ENCODE peak calls at places on chromosome X, in ten cellular contexts. D, U, L, K, E, O, S, N, T and Q are unnamed samples.

GRCh38 chrX:2898861-2899512 is 30.2 kb downstream of the ARSD start:
- DNase-seq in D (no peak), U (no peak), L (peak; percentile 27), K (peak; percentile 68), E (peak; percentile 36), O (no peak), S (peak; percentile 68), N (no peak), T (no peak), Q (no peak)

GRCh38 chrX:115665122-115665521 is 104.1 kb downstream of the PLS3 start:
- DNase-seq in D (no peak), U (no peak), L (no peak), K (no peak), E (no peak), O (no peak), S (no peak), N (no peak), T (no peak), Q (no peak)

GRCh38 chrX:32582729-32583128 is 628.6 kb downstream of the DMD start:
- DNase-seq in D (no peak), U (no peak), L (no peak), K (no peak), E (no peak), O (no peak), S (no peak), N (no peak), T (no peak), Q (no peak)

GRCh38 chrX:18871970-18872369 is 111.9 kb downstream of the PHKA2 start:
- DNase-seq in D (no peak), U (no peak), L (no peak), K (no peak), E (no peak), O (no peak), S (no peak), N (no peak), T (no peak), Q (no peak)

GRCh38 chrX:24014388-24015018 is 12.5 kb downstream of the KLHL15 start:
- DNase-seq in D (no peak), U (no peak), L (no peak), K (no peak), E (no peak), O (no peak), S (no peak), N (no peak), T (peak; percentile 52), Q (no peak)

GRCh38 chrX:38860106-38861013 is 59.1 kb downstream of the MID1IP1 start:
- DNase-seq in D (no peak), U (no peak), L (no peak), K (no peak), E (no peak), O (no peak), S (no peak), N (no peak), T (no peak), Q (no peak)

GRCh38 chrX:63250253-63250868 is 100.8 kb downstream of the SPIN4 start:
- DNase-seq in D (peak; percentile 3), U (no peak), L (peak; percentile 18), K (peak; percentile 75), E (peak; percentile 42), O (no peak), S (peak; percentile 26), N (no peak), T (peak; percentile 86), Q (no peak)

GRCh38 chrX:37349131-37350033 is at the start of gene PRRG1:
- DNase-seq in D (no peak), U (peak; percentile 93), L (peak; percentile 38), K (peak; percentile 82), E (peak; percentile 87), O (peak; percentile 81), S (peak; percentile 72), N (no peak), T (no peak), Q (peak; percentile 76)

GRCh38 chrX:44062842-44063241 is 89.7 kb upstream of the NDP start:
- DNase-seq in D (no peak), U (no peak), L (no peak), K (peak; percentile 4), E (no peak), O (no peak), S (no peak), N (no peak), T (no peak), Q (no peak)

GRCh38 chrX:119728487-119728886 is 29.9 kb upstream of the SOWAHD start:
- DNase-seq in D (no peak), U (no peak), L (no peak), K (peak; percentile 15), E (no peak), O (no peak), S (no peak), N (no peak), T (no peak), Q (no peak)
- TF ChIP-seq CTCF in D (no peak), U (no peak), L (no peak), K (no peak), E (no peak), O (no peak), S (no peak), N (no peak), T (no peak), Q (peak; percentile 34)

DNA sequence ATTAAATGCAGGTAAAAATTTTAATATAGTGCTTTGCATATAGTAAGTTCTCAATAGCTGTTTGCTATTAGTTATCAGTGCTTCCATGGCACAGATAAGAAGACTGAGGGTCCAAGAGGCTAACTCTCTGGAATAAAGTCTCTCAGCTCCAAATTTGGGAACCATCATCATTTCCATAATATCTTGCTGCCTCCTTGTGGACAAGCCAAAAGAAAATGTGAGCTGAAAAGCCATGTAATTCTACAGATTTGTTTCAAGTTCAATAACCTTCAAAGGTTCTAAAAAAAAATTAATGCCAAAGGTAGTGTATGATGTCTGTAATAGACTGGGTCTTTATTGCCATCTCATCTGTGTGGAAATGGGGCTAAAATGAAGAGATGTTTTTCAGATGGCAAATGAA is 136.9 kb upstream of the VCX start:
- DNase-seq in D (no peak), U (no peak), L (no peak), K (no peak), E (no peak), O (no peak), S (no peak), N (no peak), T (no peak), Q (no peak)
- TF ChIP-seq CTCF in D (no peak), U (no peak), L (peak; percentile 13), K (no peak), E (no peak), O (no peak), S (no peak), N (no peak), T (no peak), Q (peak; percentile 30)

GRCh38 chrX:76454456-76454927 is 27.0 kb downstream of the MAGEE1 start:
- DNase-seq in D (peak; percentile 0), U (peak; percentile 61), L (no peak), K (peak; percentile 5), E (no peak), O (no peak), S (no peak), N (no peak), T (peak; percentile 26), Q (no peak)
- TF ChIP-seq CTCF in D (peak; percentile 55), U (no peak), L (no peak), K (no peak), E (peak; percentile 11), O (peak; percentile 16), S (peak; percentile 31), N (peak; percentile 49), T (peak; percentile 41), Q (peak; percentile 52)

GRCh38 chrX:67721321-67721720 is 177.5 kb downstream of the AR start:
- DNase-seq in D (no peak), U (no peak), L (no peak), K (no peak), E (no peak), O (no peak), S (no peak), N (no peak), T (no peak), Q (no peak)
- TF ChIP-seq CTCF in D (no peak), U (no peak), L (no peak), K (no peak), E (no peak), O (no peak), S (no peak), N (no peak), T (no peak), Q (no peak)

GRCh38 chrX:102835504-102836146 is 101.4 kb upstream of the RAB40AL start:
- DNase-seq in D (no peak), U (no peak), L (no peak), K (peak; percentile 21), E (no peak), O (no peak), S (no peak), N (no peak), T (peak; percentile 26), Q (no peak)
- TF ChIP-seq CTCF in D (peak; percentile 20), U (no peak), L (no peak), K (no peak), E (no peak), O (peak; percentile 27), S (no peak), N (no peak), T (peak; percentile 37), Q (peak; percentile 35)

DNA sequence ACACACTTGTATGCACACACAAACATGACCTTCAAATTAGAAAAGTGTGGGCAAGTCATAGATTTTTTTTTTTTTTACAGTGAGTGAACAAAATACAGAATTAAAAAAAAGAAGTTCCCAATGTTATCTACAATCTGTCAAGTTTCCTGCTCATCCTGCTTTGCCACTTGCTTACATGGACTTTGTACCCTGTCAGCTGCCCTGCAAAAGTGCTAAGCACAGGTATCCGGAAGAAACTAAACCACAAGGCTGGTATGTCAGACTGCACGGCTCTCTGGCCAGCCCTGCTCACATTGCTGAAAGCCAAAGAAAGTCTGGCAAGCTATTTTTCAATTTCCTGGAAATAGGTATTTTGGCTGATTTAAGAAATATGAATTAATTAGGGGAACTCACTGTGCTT is 38.9 kb upstream of the BCLAF3 start:
- DNase-seq in D (no peak), U (no peak), L (peak; percentile 62), K (peak; percentile 69), E (no peak), O (no peak), S (peak; percentile 70), N (no peak), T (peak; percentile 0), Q (no peak)
- TF ChIP-seq CTCF in D (no peak), U (no peak), L (no peak), K (no peak), E (no peak), O (no peak), S (no peak), N (no peak), T (no peak), Q (no peak)

DNA sequence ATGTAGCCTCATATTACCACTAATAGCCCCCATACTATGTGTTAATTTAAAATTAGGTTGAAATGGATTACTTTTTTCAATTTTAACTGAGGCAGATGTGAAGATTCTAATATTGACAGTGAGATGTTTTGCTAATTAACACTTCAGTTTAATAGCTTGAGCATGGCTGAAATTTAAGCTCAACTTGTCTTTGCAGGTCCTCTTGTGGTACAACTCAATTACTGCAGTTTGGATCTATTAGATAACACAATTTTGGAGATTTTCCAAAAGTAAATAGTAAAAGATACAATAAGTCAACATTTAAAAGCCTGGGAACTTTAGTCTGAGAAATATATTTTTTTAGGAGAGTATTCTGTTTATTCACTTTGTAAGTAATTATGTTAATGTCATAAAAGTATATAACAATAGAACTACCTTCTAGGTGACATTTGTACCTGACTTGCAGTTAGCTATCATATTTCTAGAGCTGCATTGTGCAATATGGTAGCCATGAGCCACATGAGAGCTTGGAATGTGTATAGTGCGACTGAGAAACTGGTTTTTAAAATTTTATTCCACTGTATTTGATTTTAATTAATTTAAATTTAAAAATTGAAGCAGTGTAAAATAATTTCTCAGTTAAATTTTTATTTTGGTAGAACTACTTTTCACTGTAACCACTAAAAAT is 73.1 kb upstream of the FMR1 start:
- DNase-seq in D (no peak), U (no peak), L (no peak), K (no peak), E (no peak), O (no peak), S (no peak), N (no peak), T (peak; percentile 12), Q (no peak)
- TF ChIP-seq CTCF in D (peak; percentile 30), U (no peak), L (no peak), K (peak; percentile 20), E (no peak), O (peak; percentile 13), S (no peak), N (no peak), T (peak; percentile 36), Q (peak; percentile 32)